ENCODE peak calls at places on chromosome 2, in five cellular contexts. O is neural progenitor cell, S is NCI-H345, X is mesothelial cell of epicardium, J is kidney tubule cell. W is an unnamed sample.

GRCh38 chr2:195660265-195660890 is 3.4 kb downstream of the SLC39A10 start:
- DNase-seq in O (peak; percentile 83), S (peak; percentile 68), X (peak; percentile 75), J (peak; percentile 72), W (peak; percentile 75)

GRCh38 chr2:239067196-239067865 is 219.4 kb downstream of the TWIST2 start:
- DNase-seq in O (no peak), S (no peak), X (no peak), J (no peak), W (no peak)

GRCh38 chr2:234795272-234795920 is 156.4 kb upstream of the SH3BP4 start:
- DNase-seq in O (no peak), S (no peak), X (no peak), J (no peak), W (no peak)

GRCh38 chr2:240819404-240820013 is 510 bp downstream of the KIF1A start:
- DNase-seq in O (peak; percentile 71), S (peak; percentile 60), X (no peak), J (no peak), W (no peak)

GRCh38 chr2:98658816-98659486 is 50.6 kb downstream of the UNC50 start:
- DNase-seq in O (no peak), S (no peak), X (no peak), J (no peak), W (no peak)

GRCh38 chr2:183063083-183063482 is 15.5 kb upstream of the DUSP19 start:
- DNase-seq in O (no peak), S (no peak), X (no peak), J (peak; percentile 19), W (no peak)

GRCh38 chr2:122237506-122237905 is 482.1 kb downstream of the TSN start:
- DNase-seq in O (no peak), S (no peak), X (no peak), J (peak; percentile 17), W (no peak)

GRCh38 chr2:178006710-178007109 is 65.9 kb downstream of the PDE11A start:
- DNase-seq in O (no peak), S (no peak), X (no peak), J (no peak), W (no peak)

GRCh38 chr2:63734510-63734909 is 107.2 kb upstream of the UGP2 start:
- DNase-seq in O (no peak), S (no peak), X (no peak), J (no peak), W (no peak)

GRCh38 chr2:191244350-191244749 is 854 bp upstream of the MYO1B start:
- DNase-seq in O (no peak), S (no peak), X (no peak), J (no peak), W (no peak)

GRCh38 chr2:191150451-191151314 is at the start of gene STAT4:
- DNase-seq in O (peak; percentile 38), S (peak; percentile 53), X (peak; percentile 42), J (peak; percentile 59), W (no peak)

GRCh38 chr2:44342854-44343253 is 18.4 kb downstream of the PREPL start:
- DNase-seq in O (peak; percentile 39), S (no peak), X (no peak), J (peak; percentile 52), W (no peak)

GRCh38 chr2:68463287-68463877 is 3.7 kb downstream of the FBXO48 start:
- DNase-seq in O (peak; percentile 69), S (peak; percentile 57), X (no peak), J (peak; percentile 68), W (peak; percentile 48)